ENCODE peak calls at places on chromosomes 6 and 20, in seven cellular contexts. F is HepG2, D is GM12892, Q is K562, S is SK-N-SH, O is GM12878, E is H1. X is an unnamed sample.

GRCh38 chr6:34189806-34190503 is 44.1 kb upstream of the GRM4 start:
- DNase-seq in F (peak; percentile 41), D (no peak), Q (peak; percentile 70), S (no peak), O (no peak), E (no peak), X (no peak)

GRCh38 chr20:58086763-58087566 is 141.5 kb downstream of the ANKRD60 start:
- DNase-seq in F (peak; percentile 51), D (no peak), Q (peak; percentile 54), S (peak; percentile 76), O (no peak), E (peak; percentile 67), X (peak; percentile 31)

GRCh38 chr20:12687476-12687875 is 321.3 kb upstream of the SPTLC3 start:
- DNase-seq in F (no peak), D (no peak), Q (no peak), S (no peak), O (no peak), E (no peak), X (no peak)

GRCh38 chr20:59125909-59126308 is 37.7 kb upstream of the ZNF831 start:
- DNase-seq in F (no peak), D (no peak), Q (no peak), S (no peak), O (no peak), E (no peak), X (no peak)

GRCh38 chr6:125984311-125984710 is 2.0 kb upstream of the TRMT11 start:
- DNase-seq in F (no peak), D (no peak), Q (no peak), S (no peak), O (no peak), E (no peak), X (no peak)

GRCh38 chr20:15342987-15343639 is 1005.7 kb upstream of the FLRT3 start:
- DNase-seq in F (no peak), D (no peak), Q (no peak), S (no peak), O (no peak), E (no peak), X (no peak)

GRCh38 chr6:148509789-148510581 is 167.3 kb downstream of the SASH1 start:
- DNase-seq in F (no peak), D (no peak), Q (no peak), S (no peak), O (no peak), E (no peak), X (no peak)

GRCh38 chr6:167098825-167099225 is 24.1 kb upstream of the CCR6 start:
- DNase-seq in F (no peak), D (no peak), Q (no peak), S (no peak), O (peak; percentile 80), E (no peak), X (no peak)

GRCh38 chr6:27592481-27593199 is 119.7 kb upstream of the ZNF184 start:
- DNase-seq in F (peak; percentile 84), D (no peak), Q (peak; percentile 90), S (no peak), O (peak; percentile 89), E (peak; percentile 92), X (no peak)

GRCh38 chr6:145189836-145190235 is 545.5 kb downstream of the EPM2A start:
- DNase-seq in F (no peak), D (no peak), Q (no peak), S (no peak), O (no peak), E (no peak), X (no peak)

GRCh38 chr6:91273729-91274128 is 686.9 kb upstream of the MAP3K7 start:
- DNase-seq in F (no peak), D (no peak), Q (no peak), S (no peak), O (no peak), E (no peak), X (no peak)

GRCh38 chr6:133017581-133017980 is 203.2 kb downstream of the RPS12 start:
- DNase-seq in F (no peak), D (no peak), Q (no peak), S (no peak), O (no peak), E (no peak), X (no peak)

GRCh38 chr6:68256391-68256790 is 378.7 kb upstream of the ADGRB3 start:
- DNase-seq in F (no peak), D (no peak), Q (no peak), S (no peak), O (no peak), E (no peak), X (no peak)

GRCh38 chr6:33279257-33279695 is 2.4 kb downstream of the B3GALT4 start:
- DNase-seq in F (no peak), D (no peak), Q (no peak), S (no peak), O (no peak), E (no peak), X (no peak)

GRCh38 chr6:6856538-6857523 is 250.9 kb upstream of the RREB1 start:
- DNase-seq in F (no peak), D (peak; percentile 35), Q (no peak), S (peak; percentile 45), O (peak; percentile 71), E (peak; percentile 55), X (no peak)

GRCh38 chr20:10639051-10639761 is 34.6 kb downstream of the JAG1 start:
- DNase-seq in F (no peak), D (no peak), Q (no peak), S (no peak), O (no peak), E (no peak), X (no peak)

GRCh38 chr6:169251822-169252804 is 1.5 kb downstream of the THBS2 start:
- DNase-seq in F (no peak), D (no peak), Q (no peak), S (no peak), O (no peak), E (peak; percentile 56), X (no peak)

GRCh38 chr20:63059684-63060056 is 52.9 kb upstream of the BHLHE23 start:
- DNase-seq in F (no peak), D (no peak), Q (no peak), S (no peak), O (no peak), E (no peak), X (no peak)

GRCh38 chr6:145263807-145264206 is 471.5 kb downstream of the EPM2A start:
- DNase-seq in F (no peak), D (no peak), Q (no peak), S (peak; percentile 48), O (no peak), E (no peak), X (no peak)

GRCh38 chr6:36367743-36368142 is 19.7 kb downstream of the ETV7 start:
- DNase-seq in F (no peak), D (no peak), Q (no peak), S (no peak), O (no peak), E (no peak), X (no peak)

GRCh38 chr6:79455446-79455845 is 81.8 kb downstream of the LCA5 start:
- DNase-seq in F (no peak), D (no peak), Q (no peak), S (no peak), O (no peak), E (no peak), X (no peak)

GRCh38 chr20:1163653-1164052 is 21.1 kb downstream of the TMEM74B start:
- DNase-seq in F (no peak), D (no peak), Q (no peak), S (no peak), O (no peak), E (no peak), X (no peak)

DNA sequence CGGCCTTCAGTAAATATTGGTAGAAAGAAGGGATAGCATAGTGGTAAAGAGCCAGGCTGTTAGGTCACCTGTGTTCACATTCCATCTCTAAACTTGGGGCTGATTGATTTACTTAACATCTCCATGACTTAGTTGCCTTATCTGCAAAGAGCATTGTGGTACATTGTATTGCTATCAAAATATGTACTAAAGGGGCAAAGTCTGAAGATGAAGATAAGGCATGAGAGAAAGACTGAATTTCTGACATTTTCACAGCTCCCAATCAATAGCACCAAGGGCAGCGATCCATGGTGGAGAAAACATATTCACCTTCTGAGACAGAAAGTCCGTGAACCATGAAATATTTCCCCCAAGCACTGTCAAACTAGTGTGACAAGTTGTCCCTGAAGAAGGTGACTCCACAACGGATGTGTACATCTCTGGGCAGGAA is 223.3 kb upstream of the STXBP5 start:
- DNase-seq in F (peak; percentile 93), D (no peak), Q (no peak), S (no peak), O (no peak), E (no peak), X (no peak)
- TF ChIP-seq TAF1 in F (no peak), D (no peak), Q (no peak), S (no peak), O (no peak), E (no peak), X (no peak)

DNA sequence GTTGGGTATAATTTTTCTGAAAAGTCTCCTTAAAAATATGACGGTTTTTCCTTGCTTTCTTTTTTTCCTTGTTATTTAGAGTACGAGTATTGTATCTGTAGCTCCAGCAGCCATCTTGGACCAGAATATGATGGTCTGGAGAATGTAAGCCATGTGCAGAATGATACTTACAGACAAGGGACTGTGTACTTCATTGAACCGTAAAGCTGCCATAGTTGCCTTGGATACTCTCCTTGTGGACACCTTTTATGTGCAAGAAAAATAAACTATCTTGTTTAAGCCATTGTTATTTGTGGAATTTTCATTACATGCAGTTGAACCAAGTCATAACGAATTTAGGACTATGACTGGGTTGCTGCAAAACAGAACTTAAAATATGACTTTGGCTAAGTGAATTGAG is 485.7 kb upstream of the CITED2 start:
- DNase-seq in F (no peak), D (no peak), Q (no peak), S (no peak), O (no peak), E (no peak), X (no peak)
- TF ChIP-seq POLR2AphosphoS5 in F (no peak), D (no peak), Q (no peak), S (no peak), O (no peak), E (no peak), X (no peak)

GRCh38 chr6:84897874-84898635 is 133.7 kb upstream of the TBX18 start:
- DNase-seq in F (no peak), D (no peak), Q (no peak), S (no peak), O (no peak), E (no peak), X (no peak)
- TF ChIP-seq TAF1 in F (no peak), D (no peak), Q (no peak), S (no peak), O (no peak), E (no peak), X (no peak)

GRCh38 chr6:165835410-165835851 is 172.4 kb upstream of the PDE10A start:
- DNase-seq in F (no peak), D (no peak), Q (no peak), S (no peak), O (no peak), E (no peak), X (no peak)
- TF ChIP-seq POLR2AphosphoS5 in F (no peak), D (no peak), Q (no peak), S (no peak), O (no peak), E (no peak), X (no peak)